ENCODE peak calls at places on chromosomes 2 and 18, in ten cellular contexts. X is adrenal gland, G is cardiac muscle cell, C is HFF-Myc, L is PC-3, N is GM13977, T is hepatocyte, I is WERI-Rb-1, F is fibroblast of lung, J is GM23338. Z is an unnamed sample.

GRCh38 chr18:49098386-49098785 is 147.6 kb upstream of the SMAD7 start:
- DNase-seq in L (no peak), I (no peak), F (no peak), G (no peak), N (no peak), J (no peak), X (no peak), T (no peak), C (no peak), Z (no peak)

GRCh38 chr2:144515694-144516416 is 4.1 kb downstream of the ZEB2 start:
- DNase-seq in I (no peak), G (peak), X (peak), L (no peak), J (peak), F (peak), T (peak), N (no peak), C (no peak), Z (no peak)

GRCh38 chr2:125418483-125418882 is 1237.5 kb upstream of the GYPC start:
- DNase-seq in T (no peak), F (no peak), X (no peak), I (no peak), G (no peak), L (no peak), N (no peak), J (no peak), C (no peak), Z (no peak)

GRCh38 chr2:1623906-1624445 is 120.3 kb downstream of the PXDN start:
- DNase-seq in N (no peak), X (no peak), I (no peak), G (no peak), L (no peak), T (no peak), C (no peak), F (no peak), J (no peak), Z (no peak)

GRCh38 chr2:86480105-86480504 is 38.9 kb downstream of the KDM3A start:
- DNase-seq in I (no peak), C (no peak), N (no peak), X (no peak), L (no peak), T (no peak), F (no peak), G (no peak), J (no peak), Z (no peak)

GRCh38 chr2:208359632-208359986 is 47.0 kb upstream of the PTH2R start:
- DNase-seq in T (no peak), G (no peak), C (no peak), L (no peak), J (peak), X (no peak), I (no peak), F (no peak), N (no peak), Z (no peak)

GRCh38 chr2:71206271-71206670 is 20.6 kb downstream of the PAIP2B start:
- DNase-seq in I (no peak), C (no peak), F (no peak), L (no peak), J (no peak), T (no peak), X (no peak), G (no peak), N (no peak), Z (no peak)

GRCh38 chr2:123993728-123994323 is 31.3 kb upstream of the CNTNAP5 start:
- DNase-seq in L (peak), F (peak), N (peak), X (peak), J (peak), I (peak), G (peak), C (no peak), T (peak), Z (no peak)

GRCh38 chr2:101150306-101151140 is 659 bp downstream of the TBC1D8 start:
- DNase-seq in C (no peak), G (peak), T (peak), N (peak), X (peak), I (peak), F (no peak), L (peak), J (peak), Z (no peak)

GRCh38 chr2:16438571-16439294 is 226.9 kb downstream of the CYRIA start:
- DNase-seq in C (no peak), T (no peak), X (no peak), I (no peak), N (no peak), G (no peak), L (no peak), F (no peak), J (no peak), Z (no peak)

GRCh38 chr2:99183025-99183424 is 2.0 kb downstream of the MRPL30 start:
- DNase-seq in T (no peak), L (peak), X (no peak), N (no peak), C (no peak), G (peak), J (peak), F (no peak), I (no peak), Z (no peak)

GRCh38 chr2:203631068-203631757 is 75.2 kb upstream of the CD28 start:
- DNase-seq in L (peak), N (no peak), J (no peak), G (no peak), F (peak), T (no peak), X (no peak), C (no peak), I (no peak), Z (no peak)

GRCh38 chr2:156333951-156334495 is 1.5 kb upstream of the NR4A2 start:
- DNase-seq in F (no peak), C (no peak), T (peak), X (peak), I (peak), J (peak), L (no peak), N (no peak), G (no peak), Z (no peak)

GRCh38 chr2:37146062-37146461 is 10.7 kb downstream of the EIF2AK2 start:
- DNase-seq in G (no peak), I (no peak), N (no peak), X (no peak), L (no peak), F (no peak), J (no peak), T (no peak), C (no peak), Z (no peak)

GRCh38 chr2:221911890-221912289 is 339.8 kb upstream of the EPHA4 start:
- DNase-seq in N (no peak), G (no peak), J (peak), C (no peak), L (no peak), X (no peak), F (no peak), T (no peak), I (no peak), Z (no peak)

GRCh38 chr18:51068111-51068510 is 38.1 kb downstream of the SMAD4 start:
- DNase-seq in X (no peak), F (peak), T (no peak), G (peak), J (no peak), C (peak), N (no peak), L (peak), I (no peak), Z (peak)

GRCh38 chr2:215594766-215595165 is 158.9 kb upstream of the FN1 start:
- DNase-seq in F (no peak), J (no peak), T (no peak), I (no peak), X (no peak), L (peak), C (no peak), G (peak), N (no peak), Z (no peak)

GRCh38 chr2:180359522-180360282 is 352.6 kb upstream of the CWC22 start:
- DNase-seq in L (peak), I (no peak), X (no peak), C (no peak), N (no peak), F (no peak), J (peak), T (no peak), G (no peak), Z (no peak)

GRCh38 chr2:70357076-70358071 is 55.5 kb upstream of the FAM136A start:
- DNase-seq in T (no peak), N (no peak), J (peak), I (no peak), X (no peak), C (no peak), G (peak), L (peak), F (no peak), Z (no peak)

GRCh38 chr2:120383631-120384477 is 37.9 kb downstream of the INHBB start:
- DNase-seq in I (no peak), C (no peak), J (no peak), F (no peak), T (no peak), N (no peak), X (no peak), G (no peak), L (no peak), Z (no peak)

GRCh38 chr2:111049792-111050640 is 70.7 kb upstream of the BCL2L11 start:
- DNase-seq in G (peak), T (peak), C (no peak), I (no peak), N (peak), X (no peak), F (no peak), J (no peak), L (no peak), Z (no peak)

GRCh38 chr2:148231858-148232257 is 211.0 kb downstream of the MBD5 start:
- DNase-seq in N (no peak), I (no peak), L (no peak), T (no peak), F (no peak), X (no peak), J (no peak), C (no peak), G (no peak), Z (no peak)

GRCh38 chr2:86142737-86143257 is 36.8 kb downstream of the PTCD3 start:
- DNase-seq in N (no peak), X (no peak), G (no peak), F (no peak), I (no peak), J (no peak), T (no peak), L (no peak), C (no peak), Z (no peak)

GRCh38 chr18:46536215-46536874 is 120.7 kb downstream of the LOXHD1 start:
- DNase-seq in G (peak), I (no peak), T (no peak), F (no peak), N (no peak), C (no peak), J (no peak), X (no peak), L (peak), Z (no peak)

GRCh38 chr2:190716176-190716807 is 67.4 kb downstream of the NAB1 start:
- DNase-seq in J (no peak), L (peak), N (no peak), G (no peak), X (no peak), F (no peak), I (no peak), C (no peak), T (no peak), Z (no peak)

GRCh38 chr2:152320166-152320565 is 14.8 kb upstream of the FMNL2 start:
- DNase-seq in J (no peak), I (no peak), N (no peak), G (peak), T (no peak), X (no peak), F (peak), C (no peak), L (peak), Z (no peak)

DNA sequence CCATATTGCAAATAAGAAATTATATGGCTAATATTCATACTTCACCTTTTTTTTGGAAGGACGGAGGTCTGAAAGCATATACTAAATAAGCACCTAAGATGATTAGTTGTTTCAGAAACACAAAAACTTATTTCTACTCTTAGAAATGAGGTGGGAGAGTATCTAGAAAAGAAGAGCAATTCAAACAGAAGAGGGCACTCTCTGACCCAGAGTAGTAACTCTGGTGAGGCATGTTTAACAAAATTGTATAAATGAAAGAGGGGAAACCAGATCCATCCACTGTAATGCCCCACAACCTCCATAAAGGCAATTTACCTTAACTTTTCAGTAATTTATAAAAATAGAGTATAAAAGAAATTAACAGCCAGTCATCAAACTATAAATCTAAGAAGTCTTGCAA is 669.6 kb upstream of the VRK2 start:
- DNase-seq in C (no peak), X (no peak), T (peak), F (no peak), G (no peak), N (peak), I (no peak), L (peak), J (peak), Z (no peak)
- TF ChIP-seq CTCF in C (no peak), X (peak), T (peak), F (peak), G (no peak), N (peak), I (peak), L (peak), J (peak), Z (no peak)

GRCh38 chr2:84946204-84947009 is 24.6 kb upstream of the KCMF1 start:
- DNase-seq in X (no peak), G (peak), F (no peak), J (no peak), L (peak), I (no peak), N (peak), C (no peak), T (peak), Z (no peak)
- TF ChIP-seq CTCF in X (no peak), G (no peak), F (no peak), J (no peak), L (peak), I (no peak), N (peak), C (no peak), T (no peak), Z (no peak)

DNA sequence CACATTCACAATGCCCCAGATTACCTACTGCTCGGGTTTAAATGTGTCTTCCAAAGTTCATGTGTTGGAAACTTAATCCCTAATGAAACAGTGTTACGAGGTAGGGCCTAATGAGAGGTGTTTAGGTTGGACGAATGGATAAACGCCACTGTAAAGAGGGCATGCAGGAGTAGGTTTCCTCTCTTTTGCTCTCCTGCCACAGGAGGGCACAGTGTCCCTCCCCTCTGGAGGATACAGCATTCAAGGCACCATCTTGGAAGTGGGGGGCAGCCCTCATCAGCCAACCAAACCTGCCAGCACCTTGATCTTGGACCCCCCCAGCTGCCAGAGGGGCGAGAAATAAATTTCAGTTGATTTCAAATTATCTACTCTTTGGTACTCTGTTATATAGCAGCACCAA is 103.5 kb downstream of the TSHZ1 start:
- DNase-seq in X (no peak), G (no peak), L (no peak), I (peak), N (no peak), C (no peak), J (no peak), T (no peak), F (no peak), Z (no peak)
- TF ChIP-seq CTCF in X (no peak), G (no peak), L (peak), I (peak), N (peak), C (no peak), J (no peak), T (no peak), F (no peak), Z (peak)

GRCh38 chr2:224778474-224778877 is 62.3 kb upstream of the CCDC195 start:
- DNase-seq in J (peak), L (peak), C (peak), X (peak), G (peak), F (peak), T (peak), N (peak), I (peak), Z (peak)
- TF ChIP-seq CTCF in J (peak), L (peak), C (peak), X (peak), G (peak), F (peak), T (peak), N (peak), I (peak), Z (peak)

GRCh38 chr18:36583155-36583745 is 245.6 kb downstream of the TPGS2 start:
- DNase-seq in L (no peak), G (peak), I (no peak), T (no peak), F (no peak), N (peak), J (peak), C (no peak), X (no peak), Z (no peak)
- TF ChIP-seq CTCF in L (no peak), G (no peak), I (no peak), T (no peak), F (no peak), N (peak), J (peak), C (no peak), X (no peak), Z (no peak)

GRCh38 chr2:127176371-127177311 is 43.5 kb downstream of the CYP27C1 start:
- DNase-seq in N (no peak), G (peak), T (peak), F (peak), L (no peak), X (no peak), C (no peak), J (peak), I (no peak), Z (peak)
- TF ChIP-seq CTCF in N (no peak), G (no peak), T (no peak), F (peak), L (no peak), X (no peak), C (no peak), J (no peak), I (no peak), Z (peak)

GRCh38 chr18:74402806-74403433 is 54.2 kb downstream of the DIPK1C start:
- DNase-seq in C (no peak), J (peak), I (no peak), T (peak), L (no peak), G (no peak), X (no peak), F (no peak), N (no peak), Z (no peak)
- TF ChIP-seq CTCF in C (no peak), J (no peak), I (no peak), T (no peak), L (no peak), G (no peak), X (no peak), F (no peak), N (no peak), Z (no peak)

GRCh38 chr2:20135631-20136050 is 84.2 kb upstream of the LAPTM4A start:
- DNase-seq in C (no peak), T (peak), N (peak), I (peak), G (peak), X (peak), F (peak), L (peak), J (peak), Z (no peak)
- TF ChIP-seq CTCF in C (peak), T (peak), N (peak), I (peak), G (peak), X (peak), F (peak), L (peak), J (peak), Z (peak)

GRCh38 chr2:43217228-43218220 is 8.9 kb downstream of the ZFP36L2 start:
- DNase-seq in I (no peak), N (no peak), C (no peak), G (no peak), T (peak), J (peak), F (no peak), L (no peak), X (no peak), Z (no peak)

GRCh38 chr2:43218550-43219382 is 7.6 kb downstream of the ZFP36L2 start:
- DNase-seq in L (peak), F (peak), J (peak), X (peak), C (no peak), N (peak), I (no peak), G (peak), T (peak), Z (no peak)

GRCh38 chr2:43219383-43220228 is 6.8 kb downstream of the ZFP36L2 start:
- DNase-seq in G (peak), J (peak), X (peak), F (peak), I (peak), N (peak), C (peak), L (peak), T (peak), Z (no peak)

GRCh38 chr2:43216629-43217028 is 9.8 kb downstream of the ZFP36L2 start:
- DNase-seq in G (no peak), C (no peak), T (no peak), J (no peak), L (no peak), F (no peak), X (no peak), I (no peak), N (no peak), Z (no peak)

DNA sequence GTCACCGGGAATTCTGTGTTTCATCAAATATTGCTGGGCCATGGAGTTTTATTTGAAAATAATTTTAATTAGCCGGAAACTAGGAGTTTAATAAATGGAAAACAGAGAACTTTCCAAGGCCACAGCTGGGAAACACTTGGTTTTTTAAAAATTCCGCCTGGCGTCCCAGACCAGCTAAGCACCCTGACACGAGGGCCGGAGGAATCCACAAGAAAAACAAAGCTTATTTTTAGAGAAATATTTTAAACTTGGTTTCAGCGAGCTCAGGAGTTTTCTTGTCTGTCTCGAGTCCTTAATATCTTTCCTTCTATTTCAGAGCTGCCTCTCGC is 8.2 kb downstream of the ZFP36L2 start:
- DNase-seq in C (no peak), I (no peak), X (no peak), J (no peak), L (no peak), T (no peak), F (peak), G (no peak), N (no peak), Z (no peak)
- TF ChIP-seq CTCF in C (no peak), I (no peak), X (peak), J (no peak), L (no peak), T (no peak), F (no peak), G (no peak), N (no peak), Z (peak)